ENCODE peak calls at places on chromosomes 16 and 17, in five cellular contexts. Q is heart left ventricle, H is GM12865, P is PC-3, R is stomach. V is an unnamed sample.

GRCh38 chr17:80834896-80835281 is 156.8 kb upstream of the CHMP6 start:
- DNase-seq in Q (no peak), P (no peak), R (no peak), H (no peak), V (no peak)

GRCh38 chr17:8725881-8726280 is 18.8 kb downstream of the CCDC42 start:
- DNase-seq in P (no peak), H (no peak), Q (no peak), R (no peak), V (no peak)

GRCh38 chr16:383326-384020 is 1.7 kb upstream of the PGAP6 start:
- DNase-seq in Q (peak), R (peak), P (peak), H (peak), V (no peak)

GRCh38 chr17:13919818-13920217 is 149.5 kb upstream of the COX10 start:
- DNase-seq in R (no peak), H (no peak), Q (no peak), P (no peak), V (no peak)

GRCh38 chr17:67280279-67280678 is 35.3 kb upstream of the HELZ start:
- DNase-seq in P (no peak), H (no peak), Q (peak), R (no peak), V (peak)

GRCh38 chr17:42340691-42341127 is 47.5 kb downstream of the STAT3 start:
- DNase-seq in P (no peak), H (peak), Q (no peak), R (no peak), V (no peak)

GRCh38 chr16:557463-558297 is 2.5 kb upstream of the PRR35 start:
- DNase-seq in P (no peak), Q (no peak), R (no peak), H (no peak), V (no peak)

GRCh38 chr17:4498461-4499397 is at the start of gene SPNS2:
- DNase-seq in P (peak), Q (peak), H (peak), R (peak), V (peak)

GRCh38 chr16:27712251-27712711 is 162.3 kb downstream of the KATNIP start:
- DNase-seq in H (no peak), Q (no peak), P (no peak), R (no peak), V (no peak)

GRCh38 chr17:47066095-47066494 is 87.0 kb upstream of the RPRML start:
- DNase-seq in Q (no peak), P (no peak), R (no peak), H (no peak), V (peak)

GRCh38 chr16:28915181-28915580 is 9.9 kb downstream of the RABEP2 start:
- DNase-seq in Q (no peak), R (no peak), H (no peak), P (peak), V (peak)

GRCh38 chr17:348692-349425 is 3.7 kb downstream of the RPH3AL start:
- DNase-seq in Q (no peak), P (no peak), R (peak), H (no peak), V (no peak)

GRCh38 chr16:59385953-59386352 is 651.8 kb upstream of the GOT2 start:
- DNase-seq in H (no peak), Q (no peak), R (no peak), P (peak), V (peak)

GRCh38 chr17:48262982-48263586 is 155.5 kb downstream of the SNX11 start:
- DNase-seq in Q (no peak), R (no peak), H (peak), P (peak), V (peak)

GRCh38 chr17:37259030-37259735 is 116.6 kb upstream of the C17orf78 start:
- DNase-seq in P (no peak), R (no peak), H (no peak), Q (no peak), V (peak)

GRCh38 chr17:19401321-19402010 is 9.6 kb upstream of the RNF112 start:
- DNase-seq in R (no peak), H (no peak), Q (no peak), P (no peak), V (no peak)

GRCh38 chr16:49631521-49632041 is 224.3 kb downstream of the ZNF423 start:
- DNase-seq in H (no peak), R (no peak), P (no peak), Q (no peak), V (peak)

GRCh38 chr17:41678411-41678906 is 10.2 kb upstream of the EIF1 start:
- DNase-seq in P (peak), R (no peak), H (peak), Q (no peak), V (peak)

GRCh38 chr17:21286771-21287702 is 2.5 kb downstream of the MAP2K3 start:
- DNase-seq in Q (no peak), P (peak), H (peak), R (peak), V (no peak)

GRCh38 chr17:64974750-64975317 is 55.6 kb upstream of the LRRC37A3 start:
- DNase-seq in H (no peak), R (no peak), Q (no peak), P (no peak), V (no peak)

GRCh38 chr17:50924800-50925199 is 58.6 kb upstream of the TOB1 start:
- DNase-seq in H (no peak), P (no peak), Q (no peak), R (no peak), V (no peak)

GRCh38 chr16:35249051-35249450 is 1789.6 kb downstream of the TP53TG3F start:
- DNase-seq in Q (no peak), R (no peak), H (no peak), P (no peak), V (no peak)

GRCh38 chr16:85037721-85038120 is 10.1 kb downstream of the KIAA0513 start:
- DNase-seq in H (no peak), P (no peak), R (no peak), Q (no peak), V (no peak)

GRCh38 chr17:15469260-15469659 is 1.8 kb upstream of the CDRT4 start:
- DNase-seq in H (no peak), P (no peak), Q (peak), R (no peak), V (peak)

GRCh38 chr17:1931759-1932579 is 93.2 kb downstream of the RTN4RL1 start:
- DNase-seq in R (peak), H (no peak), Q (peak), P (peak), V (no peak)

GRCh38 chr16:66315210-66315825 is 51.2 kb upstream of the CDH5 start:
- DNase-seq in R (peak), Q (peak), P (peak), H (peak), V (peak)

GRCh38 chr16:12289175-12290063 is 312.9 kb downstream of the SNX29 start:
- DNase-seq in R (peak), H (no peak), P (no peak), Q (no peak), V (no peak)

GRCh38 chr17:19460695-19461094 is 49.7 kb downstream of the RNF112 start:
- DNase-seq in Q (no peak), R (no peak), P (no peak), H (no peak), V (no peak)

GRCh38 chr17:45372325-45372869 is 55.6 kb upstream of the MAP3K14 start:
- DNase-seq in R (no peak), P (peak), Q (no peak), H (no peak), V (no peak)

GRCh38 chr16:56321159-56321558 is 104.2 kb downstream of the AMFR start:
- DNase-seq in Q (no peak), R (no peak), P (no peak), H (no peak), V (no peak)

GRCh38 chr17:34569591-34569990 is 9.8 kb upstream of the TMEM132E start:
- DNase-seq in H (no peak), Q (no peak), R (no peak), P (no peak), V (no peak)

GRCh38 chr17:8162232-8162996 is at the start of gene VAMP2:
- DNase-seq in R (peak), Q (peak), P (peak), H (peak), V (peak)

GRCh38 chr16:31090540-31090939 is 1.8 kb upstream of the PRSS53 start:
- DNase-seq in R (no peak), Q (no peak), P (no peak), H (no peak), V (no peak)

GRCh38 chr16:31094424-31095120 is at the start of gene VKORC1:
- DNase-seq in P (peak), Q (peak), H (peak), R (peak), V (peak)

GRCh38 chr16:31094088-31094423 is 541 bp downstream of the VKORC1 start:
- DNase-seq in P (no peak), Q (no peak), H (no peak), R (no peak), V (no peak)

GRCh38 chr16:31092330-31092729 is 2.3 kb downstream of the VKORC1 start:
- DNase-seq in H (no peak), P (no peak), R (no peak), Q (no peak), V (no peak)

GRCh38 chr16:31093132-31093703 is 1.4 kb downstream of the VKORC1 start:
- DNase-seq in H (no peak), R (no peak), P (peak), Q (peak), V (no peak)
- H3K4me3 ChIP-seq in H (peak), R (peak), P (peak), Q (peak), V (peak)

DNA sequence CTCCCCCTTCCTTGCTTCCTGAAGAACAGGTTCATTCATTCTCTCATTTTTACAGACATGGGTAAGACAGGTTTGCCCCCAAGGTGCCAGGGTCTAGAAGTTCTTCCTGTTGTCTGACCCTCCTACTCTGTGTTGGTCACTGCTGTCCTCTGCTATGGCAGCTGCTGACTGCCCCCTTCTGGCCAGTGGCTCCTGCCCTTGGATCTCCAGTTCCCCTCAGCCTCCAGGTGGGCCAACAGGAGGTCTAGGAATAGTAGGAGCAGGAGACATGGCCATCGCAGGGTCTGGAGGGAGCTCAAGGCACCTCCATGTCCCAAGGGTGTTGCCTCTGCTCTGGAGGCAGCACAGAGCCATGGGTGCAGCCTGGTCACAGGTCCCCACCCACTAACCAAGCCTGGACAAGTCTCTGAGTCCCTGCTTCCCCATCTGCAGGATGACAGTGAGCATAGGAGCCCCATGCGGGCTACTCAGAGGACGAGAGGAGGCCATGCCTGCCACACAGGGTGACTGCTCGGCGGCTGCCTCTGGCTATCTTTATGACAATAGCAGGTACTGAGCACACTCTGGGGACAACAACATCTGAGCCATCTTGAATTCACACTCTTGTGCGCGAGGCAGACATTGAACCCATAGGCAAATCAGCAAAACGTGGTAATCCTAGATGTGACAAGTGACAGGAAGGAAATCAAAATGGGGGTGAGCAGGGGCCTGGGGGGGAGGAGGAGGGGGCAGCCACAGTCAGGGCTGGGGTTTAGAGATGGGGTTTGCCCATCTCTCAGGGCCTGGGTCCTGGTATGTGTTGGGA is 27.0 kb upstream of the NXPH3 start:
- DNase-seq in R (peak), H (peak), P (peak), Q (no peak), V (peak)
- TF ChIP-seq CTCF in R (peak), H (peak), P (peak), Q (peak), V (peak)

GRCh38 chr17:79487149-79487548 is 123.7 kb downstream of the RBFOX3 start:
- DNase-seq in R (no peak), Q (no peak), H (no peak), P (no peak), V (no peak)

GRCh38 chr17:79483842-79484241 is 127.0 kb downstream of the RBFOX3 start:
- DNase-seq in P (no peak), H (no peak), Q (no peak), R (no peak), V (no peak)

GRCh38 chr17:79485991-79486390 is 124.9 kb downstream of the RBFOX3 start:
- DNase-seq in Q (no peak), H (no peak), P (no peak), R (no peak), V (no peak)

GRCh38 chr17:79484600-79485398 is 126.1 kb downstream of the RBFOX3 start:
- DNase-seq in Q (no peak), R (no peak), P (no peak), H (no peak), V (no peak)

DNA sequence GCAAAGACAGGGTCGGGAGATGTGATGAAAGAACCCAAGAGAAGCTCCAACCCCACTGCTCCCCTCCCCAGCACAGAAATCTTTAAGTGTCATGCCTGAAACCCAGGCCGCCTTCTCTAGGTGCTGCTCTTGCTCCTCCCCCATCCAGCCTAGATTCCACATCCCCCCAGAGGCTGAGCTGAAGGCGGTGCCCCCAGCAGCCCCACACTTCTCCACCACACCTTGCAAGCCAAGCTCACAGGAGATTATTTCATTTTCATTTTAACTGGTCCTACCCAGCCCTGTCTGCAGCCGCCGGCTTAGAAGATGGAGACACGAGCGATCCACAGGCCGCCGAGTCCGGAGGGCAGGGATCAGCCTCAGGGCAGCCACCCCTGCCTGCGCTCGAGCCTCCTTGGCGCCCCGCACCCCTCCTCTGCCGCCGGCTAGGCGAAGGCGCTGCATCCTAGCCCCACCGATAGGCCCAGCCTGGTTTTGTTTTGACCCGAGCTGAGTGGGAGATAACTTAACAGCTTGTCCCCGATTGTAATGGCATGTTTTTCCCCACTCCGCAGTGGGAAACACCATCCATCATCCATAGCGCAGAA is 125.4 kb downstream of the RBFOX3 start:
- DNase-seq in P (no peak), Q (no peak), R (no peak), H (no peak), V (no peak)
- H3K4me3 ChIP-seq in P (no peak), Q (no peak), R (no peak), H (no peak), V (no peak)

GRCh38 chr17:56661906-56662305 is 68.4 kb downstream of the NOG start:
- DNase-seq in R (no peak), Q (no peak), H (peak), P (no peak), V (no peak)
- TF ChIP-seq CTCF in R (no peak), Q (no peak), H (no peak), P (peak), V (no peak)

GRCh38 chr17:17934796-17935195 is 37.4 kb downstream of the TOM1L2 start:
- DNase-seq in R (no peak), H (no peak), Q (no peak), P (no peak), V (no peak)

GRCh38 chr17:17934214-17934613 is 38.0 kb downstream of the TOM1L2 start:
- DNase-seq in Q (no peak), R (no peak), H (no peak), P (no peak), V (no peak)

GRCh38 chr17:17937450-17937849 is 34.8 kb downstream of the TOM1L2 start:
- DNase-seq in Q (no peak), H (no peak), P (no peak), R (no peak), V (no peak)

GRCh38 chr17:17933775-17934174 is 38.4 kb downstream of the TOM1L2 start:
- DNase-seq in R (no peak), H (no peak), Q (no peak), P (peak), V (no peak)

DNA sequence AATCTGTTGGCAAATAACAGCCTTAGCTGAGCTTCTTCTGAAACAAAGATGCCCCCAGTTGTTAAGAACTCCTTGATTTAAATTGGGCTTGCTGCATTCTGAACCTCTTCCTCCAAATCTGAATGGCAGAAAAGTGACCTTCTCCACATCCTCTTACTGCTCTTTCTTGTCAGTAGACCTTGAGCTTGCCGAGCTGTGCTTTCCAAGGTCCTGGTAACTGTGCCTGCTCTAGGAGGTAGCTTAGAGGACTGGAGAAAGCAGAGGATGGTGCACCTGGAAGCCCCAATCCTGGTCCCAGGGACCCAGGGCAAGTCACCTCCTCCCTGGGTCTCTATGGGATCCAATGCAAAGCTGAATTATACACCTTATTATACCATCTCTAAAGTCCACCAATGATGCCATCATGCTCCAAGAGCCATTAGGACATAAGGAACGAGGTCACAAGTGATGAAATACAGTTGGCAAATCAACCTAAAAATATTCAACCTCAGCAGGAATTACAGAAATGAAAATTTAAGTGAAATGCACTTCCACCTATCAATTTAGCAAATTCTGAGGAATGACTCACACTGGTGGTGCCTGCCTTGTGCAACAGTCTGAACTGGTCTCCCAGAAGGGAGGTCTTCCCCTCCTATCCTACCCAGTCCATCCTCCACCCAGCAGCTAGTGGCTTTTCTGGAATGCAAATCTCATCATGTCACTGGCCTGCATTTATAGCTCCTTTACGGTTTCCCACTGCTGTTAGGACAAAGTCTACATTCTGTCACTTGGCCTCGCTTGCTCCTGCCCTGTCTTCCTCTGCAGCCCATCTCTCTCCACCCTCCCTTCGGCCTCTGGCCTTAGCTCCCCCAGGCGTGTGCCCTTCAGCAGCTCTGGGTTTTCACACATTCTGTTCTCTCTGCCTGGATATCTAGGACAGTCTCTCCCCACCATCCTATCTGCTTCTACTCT is 36.6 kb downstream of the TOM1L2 start:
- DNase-seq in H (no peak), Q (no peak), R (no peak), P (peak), V (peak)
- H3K4me3 ChIP-seq in H (no peak), Q (no peak), R (no peak), P (no peak), V (no peak)

DNA sequence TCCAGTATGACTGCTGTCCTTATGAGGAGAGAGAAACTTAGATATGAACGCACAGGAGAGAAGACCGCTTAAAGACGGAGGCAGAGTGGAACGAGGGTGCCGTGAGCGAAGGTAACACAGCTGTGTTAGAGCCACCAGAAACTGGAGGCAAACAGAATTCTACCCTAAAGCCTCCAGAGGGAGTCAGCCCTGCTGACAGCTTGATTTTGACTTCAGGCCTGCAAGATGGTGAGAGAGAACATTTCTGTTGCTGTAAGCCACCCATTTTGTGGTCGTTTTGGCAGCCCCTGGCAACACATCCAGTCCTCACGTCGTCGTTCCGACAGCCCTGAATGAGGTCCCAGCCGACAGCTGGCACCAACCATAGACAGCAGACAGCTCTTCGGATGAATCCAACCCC is 2.8 kb upstream of the SPATA2L start:
- DNase-seq in R (no peak), Q (no peak), P (no peak), H (peak), V (no peak)
- TF ChIP-seq CTCF in R (no peak), Q (no peak), P (no peak), H (no peak), V (peak)

GRCh38 chr16:57606147-57606846 is 22.1 kb upstream of the ADGRG1 start:
- DNase-seq in P (no peak), Q (no peak), R (no peak), H (no peak), V (no peak)
- H3K4me3 ChIP-seq in P (no peak), Q (no peak), R (peak), H (no peak), V (no peak)

GRCh38 chr17:76088041-76088867 is 9.3 kb downstream of the ZACN start:
- DNase-seq in P (no peak), R (no peak), Q (no peak), H (no peak), V (no peak)
- TF ChIP-seq CTCF in P (peak), R (no peak), Q (no peak), H (no peak), V (no peak)